ENCODE peak calls at places on chromosomes 3 and 15, in six cellular contexts. J is PC-9; H is stimulated activated CD4-positive, alpha-beta T cell treated with anti-CD3 and anti-CD28 coated beads, TNF-alpha, amount 100 ng/mL, for 4 hours; Q is ecto neural progenitor cell; N is NCI-H774; L is adrenal gland. G is an unnamed sample.

GRCh38 chr3:52190294-52190841 is 7.6 kb upstream of the ALAS1 start:
- DNase-seq in J (no peak), H (no peak), Q (no peak), N (no peak), L (no peak), G (peak)

GRCh38 chr15:69064649-69065048 is 50.2 kb downstream of the NOX5 start:
- DNase-seq in J (no peak), H (no peak), Q (no peak), N (no peak), L (no peak), G (no peak)

GRCh38 chr3:183385698-183386590 is 42.5 kb downstream of the MCF2L2 start:
- DNase-seq in J (peak), H (peak), Q (no peak), N (peak), L (peak), G (peak)

GRCh38 chr15:27028836-27029482 is 58.0 kb downstream of the GABRG3 start:
- DNase-seq in J (no peak), H (no peak), Q (no peak), N (peak), L (no peak), G (no peak)

GRCh38 chr3:46853441-46854410 is 9.5 kb downstream of the MYL3 start:
- DNase-seq in J (no peak), H (no peak), Q (no peak), N (no peak), L (no peak), G (no peak)

GRCh38 chr3:66115858-66116654 is 77.3 kb upstream of the MAGI1 start:
- DNase-seq in J (peak), H (no peak), Q (no peak), N (no peak), L (peak), G (no peak)

GRCh38 chr15:25346371-25346770 is 92.5 kb downstream of the UBE3A start:
- DNase-seq in J (no peak), H (no peak), Q (no peak), N (no peak), L (no peak), G (no peak)

GRCh38 chr3:15023719-15024118 is 41.4 kb downstream of the MRPS25 start:
- DNase-seq in J (no peak), H (no peak), Q (no peak), N (no peak), L (no peak), G (no peak)

GRCh38 chr3:8982509-8982908 is 19.2 kb upstream of the RAD18 start:
- DNase-seq in J (no peak), H (no peak), Q (no peak), N (no peak), L (no peak), G (no peak)

GRCh38 chr15:50100484-50100883 is 18.5 kb downstream of the ATP8B4 start:
- DNase-seq in J (no peak), H (no peak), Q (no peak), N (no peak), L (no peak), G (no peak)

GRCh38 chr15:100108346-100108745 is 233.4 kb downstream of the ADAMTS17 start:
- DNase-seq in J (no peak), H (no peak), Q (no peak), N (no peak), L (peak), G (no peak)

GRCh38 chr3:49844464-49845183 is 11.7 kb downstream of the TRAIP start:
- DNase-seq in J (no peak), H (no peak), Q (no peak), N (no peak), L (no peak), G (no peak)

GRCh38 chr15:50884583-50884982 is 23.9 kb upstream of the AP4E1 start:
- DNase-seq in J (peak), H (no peak), Q (no peak), N (no peak), L (no peak), G (no peak)

GRCh38 chr15:62254137-62254934 is 89.3 kb upstream of the C2CD4B start:
- DNase-seq in J (no peak), H (peak), Q (peak), N (no peak), L (peak), G (peak)

GRCh38 chr3:19543212-19543841 is 390.7 kb downstream of the EFHB start:
- DNase-seq in J (no peak), H (no peak), Q (peak), N (peak), L (no peak), G (no peak)

GRCh38 chr3:163056874-163057497 is 1560.4 kb downstream of the OTOL1 start:
- DNase-seq in J (no peak), H (no peak), Q (no peak), N (no peak), L (peak), G (no peak)

GRCh38 chr3:63905731-63906620 is 6.2 kb downstream of the SCAANT1 start:
- DNase-seq in J (no peak), H (no peak), Q (no peak), N (no peak), L (no peak), G (no peak)

GRCh38 chr15:78372880-78373279 is 32.7 kb downstream of the CRABP1 start:
- DNase-seq in J (no peak), H (no peak), Q (no peak), N (no peak), L (no peak), G (no peak)

GRCh38 chr3:112818289-112818688 is 28.4 kb downstream of the CD200R1L start:
- DNase-seq in J (peak), H (no peak), Q (no peak), N (no peak), L (no peak), G (no peak)

GRCh38 chr3:59808431-59808830 is 758.6 kb upstream of the CFAP20DC start:
- DNase-seq in J (no peak), H (no peak), Q (no peak), N (no peak), L (no peak), G (no peak)

GRCh38 chr15:29636140-29636539 is 186.1 kb downstream of the TJP1 start:
- DNase-seq in J (no peak), H (no peak), Q (no peak), N (no peak), L (no peak), G (no peak)

GRCh38 chr3:66585696-66586095 is 84.9 kb upstream of the LRIG1 start:
- DNase-seq in J (no peak), H (no peak), Q (no peak), N (no peak), L (no peak), G (no peak)

GRCh38 chr15:31365655-31366127 is 39.1 kb downstream of the KLF13 start:
- DNase-seq in J (no peak), H (peak), Q (peak), N (no peak), L (peak), G (peak)

GRCh38 chr3:186955898-186956696 is 25.8 kb downstream of the ST6GAL1 start:
- DNase-seq in J (no peak), H (no peak), Q (no peak), N (no peak), L (no peak), G (no peak)

GRCh38 chr3:66472313-66473134 is 28.3 kb downstream of the LRIG1 start:
- DNase-seq in J (peak), H (no peak), Q (no peak), N (no peak), L (no peak), G (no peak)